ENCODE peak calls at places on chromosome 21, in nine cellular contexts. Y is heart right ventricle; G is suprapubic skin; I is PC-9; B is cardiac muscle cell; C is body of pancreas; V is tibial nerve; O is psoas muscle; E is CD4-positive, CD25-positive, alpha-beta regulatory T cell. D is an unnamed sample. For H3K4me1, the result is how much of the 10 kb centered on the place peaks cover.

GRCh38 chr21:45256912-45257672 is 30.6 kb downstream of the POFUT2 start:
- DNase-seq in I (no peak), B (peak), C (no peak), G (no peak), O (peak), Y (no peak), V (no peak), E (peak), D (peak)

GRCh38 chr21:33655591-33656221 is 13.4 kb downstream of the ITSN1 start:
- DNase-seq in E (no peak), O (no peak), B (peak), V (no peak), I (peak), G (no peak), C (peak), Y (no peak), D (no peak)

GRCh38 chr21:26405735-26406361 is 167.2 kb downstream of the CYYR1 start:
- DNase-seq in C (no peak), G (no peak), Y (no peak), O (no peak), V (no peak), B (peak), I (peak), E (peak), D (no peak)

GRCh38 chr21:45535341-45536081 is 6.7 kb downstream of the SLC19A1 start:
- DNase-seq in V (no peak), G (peak), Y (no peak), B (no peak), O (peak), I (no peak), E (no peak), C (no peak), D (peak)

GRCh38 chr21:46621457-46622182 is 13.9 kb upstream of the PRMT2 start:
- DNase-seq in G (peak), C (no peak), E (peak), I (no peak), V (no peak), Y (no peak), O (no peak), B (no peak), D (no peak)

GRCh38 chr21:31894441-31894840 is 21.6 kb downstream of the HUNK start:
- DNase-seq in Y (no peak), G (no peak), I (no peak), E (no peak), V (no peak), O (no peak), C (peak), B (no peak), D (no peak)

GRCh38 chr21:44304846-44305245 is 5.0 kb downstream of the PFKL start:
- DNase-seq in E (peak), G (no peak), C (no peak), Y (no peak), B (peak), I (no peak), V (peak), O (no peak), D (no peak)

GRCh38 chr21:16241500-16241963 is 511.8 kb downstream of the USP25 start:
- DNase-seq in B (peak), C (no peak), I (no peak), E (no peak), O (no peak), G (no peak), Y (no peak), V (no peak), D (no peak)

GRCh38 chr21:43193651-43194302 is 25.0 kb downstream of the CRYAA start:
- DNase-seq in I (peak), B (peak), E (no peak), G (peak), Y (peak), V (peak), C (peak), O (peak), D (peak)

GRCh38 chr21:43192501-43193081 is 23.8 kb downstream of the CRYAA start:
- DNase-seq in Y (no peak), I (no peak), O (peak), E (no peak), V (peak), B (no peak), C (peak), G (peak), D (peak)

GRCh38 chr21:43193088-43193650 is 24.4 kb downstream of the CRYAA start:
- DNase-seq in E (no peak), B (no peak), G (peak), Y (no peak), O (no peak), V (peak), I (no peak), C (peak), D (no peak)

GRCh38 chr21:43195131-43196021 is 26.6 kb downstream of the CRYAA start:
- DNase-seq in C (peak), Y (peak), B (peak), E (no peak), G (peak), O (peak), V (peak), I (no peak), D (peak)

DNA sequence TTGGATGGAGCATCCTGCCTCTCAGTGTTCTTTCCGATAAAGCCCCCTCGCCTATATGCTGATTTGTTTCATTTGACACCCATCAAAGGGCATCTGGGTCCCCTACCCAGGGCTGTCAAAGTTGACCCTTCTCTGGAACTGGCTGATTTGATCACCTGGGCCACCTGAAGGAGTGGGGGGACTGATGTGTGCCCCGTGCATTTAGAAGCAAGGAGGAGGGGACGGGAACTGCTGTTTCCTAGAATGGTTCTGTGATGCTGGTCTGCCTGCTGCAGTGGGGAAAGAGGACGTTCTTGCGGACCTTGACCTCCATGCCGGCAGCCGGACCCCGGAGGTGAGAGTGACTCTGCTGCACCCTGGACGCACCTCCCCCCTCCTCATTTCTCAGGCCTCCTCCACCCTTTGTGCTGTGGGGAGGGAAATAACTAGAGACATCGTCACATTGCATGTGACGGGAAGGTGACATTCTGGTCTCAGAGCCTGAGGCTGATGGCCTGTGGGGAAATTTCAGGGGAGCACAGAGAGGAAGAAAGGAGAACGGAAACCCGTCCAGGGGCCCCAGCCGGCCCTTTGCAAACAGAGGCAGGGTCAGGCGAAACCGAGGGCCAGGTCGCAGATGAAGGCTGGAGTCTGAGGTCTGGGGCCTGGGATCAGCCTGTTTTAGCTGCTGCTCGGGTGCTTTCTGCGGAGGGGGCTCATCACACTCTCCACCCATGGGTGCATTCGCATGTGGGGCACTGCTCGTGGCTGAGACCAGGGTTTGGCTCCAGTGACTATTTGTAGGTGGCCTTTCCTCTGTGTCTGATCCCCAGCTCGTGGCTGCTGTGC is 25.7 kb downstream of the CRYAA start:
- DNase-seq in I (no peak), G (peak), B (no peak), C (peak), E (no peak), Y (no peak), O (peak), V (peak), D (peak)
- H3K27ac ChIP-seq in I (no peak), G (peak), B (no peak), C (peak), E (no peak), Y (peak), O (peak), V (no peak), D (no peak)

DNA sequence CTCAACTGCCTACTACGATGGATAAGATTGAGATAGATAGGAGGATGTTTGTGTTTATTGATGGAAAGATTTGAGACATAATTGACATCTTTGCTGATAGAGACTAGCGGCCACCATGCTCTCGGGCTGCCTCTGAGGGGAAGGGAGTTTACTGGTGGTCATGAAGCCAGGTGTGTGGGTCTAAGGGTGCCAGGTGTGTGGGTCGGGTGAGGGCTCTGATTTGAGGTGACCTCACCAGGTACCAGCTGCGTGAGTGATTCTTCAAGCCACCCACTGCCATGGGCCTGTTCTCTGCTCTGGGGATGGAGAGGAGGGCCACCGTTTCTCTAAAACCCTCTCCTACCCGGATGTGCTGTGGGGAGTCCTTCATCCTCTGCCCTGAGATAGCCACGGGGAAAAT is 3.1 kb downstream of the UBASH3A start:
- DNase-seq in E (no peak), I (no peak), V (no peak), O (no peak), Y (no peak), C (no peak), B (no peak), G (no peak), D (no peak)
- H3K4me1 ChIP-seq in E (half or more), I (under half), V (under half), O (under half), Y (under half), C (under half), B (under half), G (under half), D (under half)

GRCh38 chr21:34857122-34857713 is 188.4 kb downstream of the CLIC6 start:
- DNase-seq in B (no peak), O (no peak), V (no peak), Y (no peak), E (no peak), G (no peak), I (no peak), C (no peak), D (no peak)
- H3K27ac ChIP-seq in B (no peak), O (no peak), V (no peak), Y (no peak), E (no peak), G (peak), I (no peak), C (no peak), D (no peak)

DNA sequence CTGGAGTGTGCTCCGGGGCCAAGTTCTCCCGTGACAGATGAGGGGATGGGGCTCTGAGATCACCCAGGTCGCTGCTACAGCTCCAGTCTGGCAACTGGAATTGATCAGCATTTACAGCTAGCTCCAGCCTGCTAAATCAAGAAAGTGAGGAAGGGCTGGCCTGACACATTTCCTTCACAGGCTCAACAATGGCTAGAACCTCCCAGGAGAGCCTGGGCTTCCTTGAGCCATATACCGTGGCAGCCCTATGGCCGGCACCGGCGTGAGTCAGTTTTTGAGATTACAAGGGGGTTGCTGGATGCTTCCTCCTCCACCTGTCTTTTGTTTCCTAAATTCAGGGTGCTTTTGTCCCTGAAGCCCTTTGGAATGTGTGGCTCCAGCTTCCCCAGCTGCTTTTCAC is 104.2 kb downstream of the ETS2 start:
- DNase-seq in B (no peak), G (peak), V (no peak), Y (peak), I (no peak), O (no peak), C (no peak), E (no peak), D (no peak)
- H3K4me1 ChIP-seq in B (under half), G (half or more), V (under half), Y (half or more), I (under half), O (half or more), C (half or more), E (under half), D (under half)

DNA sequence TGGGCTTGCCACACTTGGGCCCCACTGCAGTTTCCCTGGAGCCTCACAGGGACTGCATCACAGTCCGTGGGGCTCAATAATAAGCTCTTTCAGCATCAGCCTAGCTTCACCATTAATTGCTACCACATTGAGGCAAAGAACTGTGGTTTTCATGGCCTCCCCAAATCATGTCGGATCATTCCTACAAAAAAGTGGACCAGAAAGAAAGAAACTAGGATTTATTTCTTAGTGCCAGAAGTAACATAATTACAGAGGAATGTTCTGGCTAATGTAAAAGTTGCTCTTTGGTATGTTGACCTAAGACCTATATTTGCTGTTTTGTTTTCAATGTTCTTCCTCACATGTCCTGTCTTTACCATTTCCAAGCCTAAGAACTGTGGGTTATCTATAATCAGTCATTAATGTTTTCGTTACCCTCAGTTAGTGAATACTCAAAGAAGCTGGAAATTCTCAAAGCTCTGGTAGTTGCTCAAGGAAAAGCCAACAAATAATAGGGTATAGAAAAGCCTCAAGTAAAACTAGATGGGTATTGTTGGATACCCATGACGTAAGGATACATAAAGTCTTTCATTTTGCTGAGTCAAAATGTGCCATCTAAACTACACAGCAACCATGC is 173.9 kb downstream of the LTN1 start:
- DNase-seq in I (no peak), V (no peak), O (no peak), E (no peak), G (no peak), B (peak), Y (no peak), C (no peak), D (no peak)
- H3K27ac ChIP-seq in I (no peak), V (peak), O (no peak), E (no peak), G (no peak), B (no peak), Y (no peak), C (no peak), D (no peak)

D was measured in kidney.